ENCODE peak calls at places on chromosome 7, in seven cellular contexts. One of them, this sample, is unnamed.

GRCh38 chr7:95276114-95276513 is 48.2 kb downstream of the PON1 start:
- DNase-seq in kidney: no peak
- DNase-seq in fibroblast of mammary gland: no peak
- DNase-seq in iPS DF 6.9: no peak
- DNase-seq in H7: no peak
- DNase-seq in body of pancreas: no peak
- DNase-seq in PC-9: no peak
- DNase-seq in this sample: no peak

GRCh38 chr7:84025332-84025927 is 169.2 kb downstream of the SEMA3A start:
- DNase-seq in PC-9: peak
- DNase-seq in iPS DF 6.9: no peak
- DNase-seq in body of pancreas: no peak
- DNase-seq in fibroblast of mammary gland: peak
- DNase-seq in kidney: no peak
- DNase-seq in H7: no peak
- DNase-seq in this sample: peak

GRCh38 chr7:112116894-112117293 is 89.3 kb downstream of the DOCK4 start:
- DNase-seq in H7: no peak
- DNase-seq in kidney: no peak
- DNase-seq in iPS DF 6.9: no peak
- DNase-seq in fibroblast of mammary gland: no peak
- DNase-seq in PC-9: no peak
- DNase-seq in body of pancreas: no peak
- DNase-seq in this sample: no peak

GRCh38 chr7:133582766-133583523 is 330.1 kb downstream of the EXOC4 start:
- DNase-seq in kidney: no peak
- DNase-seq in iPS DF 6.9: no peak
- DNase-seq in H7: no peak
- DNase-seq in PC-9: no peak
- DNase-seq in fibroblast of mammary gland: peak
- DNase-seq in body of pancreas: no peak
- DNase-seq in this sample: peak

GRCh38 chr7:131238260-131238940 is 89.3 kb upstream of the MKLN1 start:
- DNase-seq in iPS DF 6.9: no peak
- DNase-seq in kidney: no peak
- DNase-seq in H7: no peak
- DNase-seq in PC-9: peak
- DNase-seq in fibroblast of mammary gland: peak
- DNase-seq in body of pancreas: no peak
- DNase-seq in this sample: peak

GRCh38 chr7:110317699-110318265 is 773.1 kb upstream of the LRRN3 start:
- DNase-seq in iPS DF 6.9: no peak
- DNase-seq in fibroblast of mammary gland: no peak
- DNase-seq in PC-9: peak
- DNase-seq in kidney: no peak
- DNase-seq in H7: no peak
- DNase-seq in body of pancreas: no peak
- DNase-seq in this sample: peak

GRCh38 chr7:143909863-143910262 is 7.9 kb upstream of the TCAF1 start:
- DNase-seq in body of pancreas: no peak
- DNase-seq in iPS DF 6.9: no peak
- DNase-seq in PC-9: no peak
- DNase-seq in fibroblast of mammary gland: peak
- DNase-seq in kidney: no peak
- DNase-seq in H7: no peak
- DNase-seq in this sample: no peak

GRCh38 chr7:143393267-143394041 is 12.3 kb downstream of the ZYX start:
- DNase-seq in H7: peak
- DNase-seq in iPS DF 6.9: no peak
- DNase-seq in PC-9: no peak
- DNase-seq in fibroblast of mammary gland: peak
- DNase-seq in kidney: no peak
- DNase-seq in body of pancreas: peak
- DNase-seq in this sample: peak

GRCh38 chr7:143148050-143148449 is 16.2 kb downstream of the PIP start:
- DNase-seq in H7: no peak
- DNase-seq in body of pancreas: no peak
- DNase-seq in fibroblast of mammary gland: no peak
- DNase-seq in kidney: no peak
- DNase-seq in PC-9: no peak
- DNase-seq in iPS DF 6.9: no peak
- DNase-seq in this sample: no peak

GRCh38 chr7:159030490-159031134 is 114.1 kb downstream of the VIPR2 start:
- DNase-seq in kidney: no peak
- DNase-seq in iPS DF 6.9: peak
- DNase-seq in body of pancreas: peak
- DNase-seq in fibroblast of mammary gland: peak
- DNase-seq in H7: peak
- DNase-seq in PC-9: no peak
- DNase-seq in this sample: no peak

GRCh38 chr7:90994121-90994520 is 270.1 kb upstream of the FZD1 start:
- DNase-seq in body of pancreas: no peak
- DNase-seq in fibroblast of mammary gland: no peak
- DNase-seq in iPS DF 6.9: no peak
- DNase-seq in PC-9: no peak
- DNase-seq in H7: no peak
- DNase-seq in kidney: no peak
- DNase-seq in this sample: no peak

GRCh38 chr7:136923111-136923510 is 54.7 kb downstream of the CHRM2 start:
- DNase-seq in fibroblast of mammary gland: peak
- DNase-seq in iPS DF 6.9: no peak
- DNase-seq in kidney: no peak
- DNase-seq in body of pancreas: no peak
- DNase-seq in PC-9: peak
- DNase-seq in H7: no peak
- DNase-seq in this sample: peak

GRCh38 chr7:32164341-32164996 is 94.3 kb upstream of the PDE1C start:
- DNase-seq in iPS DF 6.9: peak
- DNase-seq in fibroblast of mammary gland: peak
- DNase-seq in body of pancreas: peak
- DNase-seq in H7: peak
- DNase-seq in kidney: no peak
- DNase-seq in PC-9: no peak
- DNase-seq in this sample: peak

GRCh38 chr7:95608344-95609173 is 12.2 kb upstream of the PDK4 start:
- DNase-seq in PC-9: peak
- DNase-seq in H7: peak
- DNase-seq in fibroblast of mammary gland: peak
- DNase-seq in body of pancreas: peak
- DNase-seq in kidney: peak
- DNase-seq in iPS DF 6.9: peak
- DNase-seq in this sample: peak

GRCh38 chr7:90621892-90622182 is 25.7 kb downstream of the CDK14 start:
- DNase-seq in kidney: no peak
- DNase-seq in PC-9: no peak
- DNase-seq in body of pancreas: no peak
- DNase-seq in iPS DF 6.9: no peak
- DNase-seq in H7: no peak
- DNase-seq in fibroblast of mammary gland: no peak
- DNase-seq in this sample: no peak

GRCh38 chr7:4742051-4742573 is 33.3 kb upstream of the AP5Z1 start:
- DNase-seq in fibroblast of mammary gland: no peak
- DNase-seq in PC-9: no peak
- DNase-seq in H7: no peak
- DNase-seq in body of pancreas: no peak
- DNase-seq in kidney: no peak
- DNase-seq in iPS DF 6.9: no peak
- DNase-seq in this sample: no peak

GRCh38 chr7:10685040-10685439 is 288.6 kb upstream of the PHF14 start:
- DNase-seq in H7: no peak
- DNase-seq in kidney: peak
- DNase-seq in body of pancreas: no peak
- DNase-seq in iPS DF 6.9: no peak
- DNase-seq in PC-9: no peak
- DNase-seq in fibroblast of mammary gland: no peak
- DNase-seq in this sample: no peak

GRCh38 chr7:44294325-44295069 is 30.9 kb downstream of the CAMK2B start:
- DNase-seq in fibroblast of mammary gland: no peak
- DNase-seq in H7: no peak
- DNase-seq in body of pancreas: peak
- DNase-seq in PC-9: no peak
- DNase-seq in kidney: no peak
- DNase-seq in iPS DF 6.9: no peak
- DNase-seq in this sample: no peak

GRCh38 chr7:70805360-70805759 is 326.6 kb upstream of the GALNT17 start:
- DNase-seq in H7: no peak
- DNase-seq in body of pancreas: no peak
- DNase-seq in iPS DF 6.9: no peak
- DNase-seq in PC-9: no peak
- DNase-seq in fibroblast of mammary gland: no peak
- DNase-seq in kidney: no peak
- DNase-seq in this sample: no peak

GRCh38 chr7:114930107-114930521 is 8.2 kb downstream of the MDFIC start:
- DNase-seq in body of pancreas: no peak
- DNase-seq in fibroblast of mammary gland: peak
- DNase-seq in PC-9: no peak
- DNase-seq in H7: peak
- DNase-seq in iPS DF 6.9: no peak
- DNase-seq in kidney: no peak
- DNase-seq in this sample: no peak

GRCh38 chr7:749121-749520 is 22.0 kb upstream of the PRKAR1B start:
- DNase-seq in body of pancreas: peak
- DNase-seq in iPS DF 6.9: no peak
- DNase-seq in PC-9: no peak
- DNase-seq in fibroblast of mammary gland: no peak
- DNase-seq in kidney: peak
- DNase-seq in H7: peak
- DNase-seq in this sample: peak

GRCh38 chr7:81066797-81067196 is 147.9 kb upstream of the SEMA3C start:
- DNase-seq in fibroblast of mammary gland: no peak
- DNase-seq in H7: no peak
- DNase-seq in body of pancreas: no peak
- DNase-seq in kidney: no peak
- DNase-seq in PC-9: no peak
- DNase-seq in iPS DF 6.9: no peak
- DNase-seq in this sample: no peak

GRCh38 chr7:11492307-11492706 is 339.7 kb downstream of the THSD7A start:
- DNase-seq in fibroblast of mammary gland: peak
- DNase-seq in kidney: no peak
- DNase-seq in iPS DF 6.9: no peak
- DNase-seq in body of pancreas: no peak
- DNase-seq in PC-9: no peak
- DNase-seq in H7: no peak
- DNase-seq in this sample: no peak

GRCh38 chr7:73899731-73900142 is 38.8 kb downstream of the TMEM270 start:
- DNase-seq in H7: peak
- DNase-seq in PC-9: peak
- DNase-seq in fibroblast of mammary gland: peak
- DNase-seq in body of pancreas: no peak
- DNase-seq in kidney: peak
- DNase-seq in iPS DF 6.9: no peak
- DNase-seq in this sample: peak

GRCh38 chr7:98293746-98294145 is 12.3 kb downstream of the BRI3 start:
- DNase-seq in iPS DF 6.9: no peak
- DNase-seq in PC-9: no peak
- DNase-seq in body of pancreas: no peak
- DNase-seq in fibroblast of mammary gland: no peak
- DNase-seq in H7: no peak
- DNase-seq in kidney: no peak
- DNase-seq in this sample: no peak

GRCh38 chr7:27105161-27106122 is 3.0 kb upstream of the HOXA2 start:
- DNase-seq in PC-9: no peak
- DNase-seq in fibroblast of mammary gland: no peak
- DNase-seq in H7: peak
- DNase-seq in iPS DF 6.9: no peak
- DNase-seq in kidney: no peak
- DNase-seq in body of pancreas: no peak
- DNase-seq in this sample: peak
- H3K4me3 ChIP-seq in PC-9: no peak
- H3K4me3 ChIP-seq in fibroblast of mammary gland: no peak
- H3K4me3 ChIP-seq in H7: no peak
- H3K4me3 ChIP-seq in iPS DF 6.9: no peak
- H3K4me3 ChIP-seq in kidney: no peak
- H3K4me3 ChIP-seq in body of pancreas: no peak
- H3K4me3 ChIP-seq in this sample: no peak

DNA sequence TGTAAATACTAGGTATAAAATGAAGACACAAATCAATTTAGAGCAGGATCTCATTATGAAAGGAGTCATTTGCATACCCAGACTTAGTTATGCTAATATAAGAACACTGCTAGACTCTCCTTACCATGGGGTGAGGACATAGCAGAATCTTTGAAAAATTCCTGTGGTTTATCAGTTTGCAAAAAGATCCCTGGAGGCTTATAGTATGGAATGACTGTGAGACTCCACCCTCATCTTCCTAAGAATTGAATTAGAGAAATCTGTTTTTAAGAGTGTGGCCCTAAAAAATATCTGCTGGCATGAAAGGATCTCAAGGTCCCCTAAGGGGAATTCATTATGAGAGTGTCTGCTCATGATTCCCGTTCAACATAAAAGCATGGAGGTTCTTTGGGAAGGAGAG is 63.2 kb downstream of the WNT2 start:
- DNase-seq in H7: no peak
- DNase-seq in iPS DF 6.9: no peak
- DNase-seq in body of pancreas: no peak
- DNase-seq in kidney: no peak
- DNase-seq in fibroblast of mammary gland: peak
- DNase-seq in PC-9: no peak
- DNase-seq in this sample: peak
- H3K4me3 ChIP-seq in H7: no peak
- H3K4me3 ChIP-seq in iPS DF 6.9: no peak
- H3K4me3 ChIP-seq in body of pancreas: no peak
- H3K4me3 ChIP-seq in kidney: no peak
- H3K4me3 ChIP-seq in fibroblast of mammary gland: no peak
- H3K4me3 ChIP-seq in PC-9: no peak
- H3K4me3 ChIP-seq in this sample: no peak

GRCh38 chr7:151010307-151011096 is 13.8 kb downstream of the ATG9B start:
- DNase-seq in fibroblast of mammary gland: no peak
- DNase-seq in H7: peak
- DNase-seq in PC-9: peak
- DNase-seq in iPS DF 6.9: no peak
- DNase-seq in body of pancreas: no peak
- DNase-seq in kidney: peak
- DNase-seq in this sample: no peak

GRCh38 chr7:151010002-151010306 is 14.3 kb downstream of the ATG9B start:
- DNase-seq in iPS DF 6.9: no peak
- DNase-seq in PC-9: no peak
- DNase-seq in body of pancreas: no peak
- DNase-seq in kidney: peak
- DNase-seq in H7: no peak
- DNase-seq in fibroblast of mammary gland: no peak
- DNase-seq in this sample: no peak

GRCh38 chr7:151009340-151010001 is 14.8 kb downstream of the ATG9B start:
- DNase-seq in fibroblast of mammary gland: no peak
- DNase-seq in kidney: peak
- DNase-seq in iPS DF 6.9: no peak
- DNase-seq in H7: peak
- DNase-seq in PC-9: no peak
- DNase-seq in body of pancreas: no peak
- DNase-seq in this sample: no peak

GRCh38 chr7:151012031-151012692 is 12.1 kb downstream of the ATG9B start:
- DNase-seq in kidney: peak
- DNase-seq in H7: no peak
- DNase-seq in iPS DF 6.9: no peak
- DNase-seq in fibroblast of mammary gland: no peak
- DNase-seq in body of pancreas: no peak
- DNase-seq in PC-9: peak
- DNase-seq in this sample: no peak

GRCh38 chr7:151011097-151011409 is 13.2 kb downstream of the ATG9B start:
- DNase-seq in iPS DF 6.9: no peak
- DNase-seq in H7: no peak
- DNase-seq in kidney: no peak
- DNase-seq in body of pancreas: no peak
- DNase-seq in PC-9: no peak
- DNase-seq in fibroblast of mammary gland: no peak
- DNase-seq in this sample: no peak
- H3K4me3 ChIP-seq in iPS DF 6.9: no peak
- H3K4me3 ChIP-seq in H7: no peak
- H3K4me3 ChIP-seq in kidney: no peak
- H3K4me3 ChIP-seq in body of pancreas: no peak
- H3K4me3 ChIP-seq in PC-9: no peak
- H3K4me3 ChIP-seq in fibroblast of mammary gland: no peak
- H3K4me3 ChIP-seq in this sample: no peak

GRCh38 chr7:31052841-31053601 is 913 bp downstream of the ADCYAP1R1 start:
- DNase-seq in fibroblast of mammary gland: no peak
- DNase-seq in H7: peak
- DNase-seq in body of pancreas: no peak
- DNase-seq in PC-9: no peak
- DNase-seq in kidney: no peak
- DNase-seq in iPS DF 6.9: no peak
- DNase-seq in this sample: no peak
- H3K4me3 ChIP-seq in fibroblast of mammary gland: no peak
- H3K4me3 ChIP-seq in H7: peak
- H3K4me3 ChIP-seq in body of pancreas: no peak
- H3K4me3 ChIP-seq in PC-9: no peak
- H3K4me3 ChIP-seq in kidney: no peak
- H3K4me3 ChIP-seq in iPS DF 6.9: peak
- H3K4me3 ChIP-seq in this sample: no peak

This sample was measured in astrocyte of the spinal cord.